ENCODE peak calls at places on chromosomes 11 and 22, in five cellular contexts. One of them, this sample, is unnamed.

GRCh38 chr11:118653684-118654390 is 25.6 kb downstream of the TREH start:
- DNase-seq in choroid plexus epithelial cell: no peak
- DNase-seq in fibroblast of the conjunctiva: no peak
- DNase-seq in GM19239: no peak
- DNase-seq in NCI-H446 treated with DMSO at 0.1 percent for 48 hours: no peak
- DNase-seq in this sample: no peak

GRCh38 chr11:62669420-62670161 is 1.9 kb upstream of the UQCC3 start:
- DNase-seq in fibroblast of the conjunctiva: no peak
- DNase-seq in choroid plexus epithelial cell: no peak
- DNase-seq in NCI-H446 treated with DMSO at 0.1 percent for 48 hours: peak
- DNase-seq in GM19239: no peak
- DNase-seq in this sample: no peak

GRCh38 chr11:119100246-119100959 is 1.2 kb downstream of the DPAGT1 start:
- DNase-seq in GM19239: no peak
- DNase-seq in choroid plexus epithelial cell: peak
- DNase-seq in fibroblast of the conjunctiva: no peak
- DNase-seq in NCI-H446 treated with DMSO at 0.1 percent for 48 hours: peak
- DNase-seq in this sample: no peak

GRCh38 chr11:25423436-25424184 is 908.3 kb upstream of the ANO3 start:
- DNase-seq in GM19239: no peak
- DNase-seq in choroid plexus epithelial cell: peak
- DNase-seq in NCI-H446 treated with DMSO at 0.1 percent for 48 hours: no peak
- DNase-seq in fibroblast of the conjunctiva: peak
- DNase-seq in this sample: peak

GRCh38 chr22:41382098-41382578 is 396 bp downstream of the TEF start:
- DNase-seq in fibroblast of the conjunctiva: no peak
- DNase-seq in choroid plexus epithelial cell: peak
- DNase-seq in NCI-H446 treated with DMSO at 0.1 percent for 48 hours: no peak
- DNase-seq in GM19239: peak
- DNase-seq in this sample: no peak

GRCh38 chr22:23913661-23914353 is 19.6 kb downstream of the MIF start:
- DNase-seq in fibroblast of the conjunctiva: peak
- DNase-seq in NCI-H446 treated with DMSO at 0.1 percent for 48 hours: peak
- DNase-seq in choroid plexus epithelial cell: peak
- DNase-seq in GM19239: peak
- DNase-seq in this sample: peak

GRCh38 chr11:46918087-46918751 is at the start of gene LRP4:
- DNase-seq in NCI-H446 treated with DMSO at 0.1 percent for 48 hours: no peak
- DNase-seq in fibroblast of the conjunctiva: no peak
- DNase-seq in choroid plexus epithelial cell: no peak
- DNase-seq in GM19239: peak
- DNase-seq in this sample: no peak

GRCh38 chr22:50121202-50121740 is 31.5 kb downstream of the MOV10L1 start:
- DNase-seq in GM19239: no peak
- DNase-seq in fibroblast of the conjunctiva: no peak
- DNase-seq in choroid plexus epithelial cell: no peak
- DNase-seq in NCI-H446 treated with DMSO at 0.1 percent for 48 hours: no peak
- DNase-seq in this sample: no peak

This sample was measured in amniotic stem cell.